ENCODE peak calls at places on chromosomes 5 and 9, in six cellular contexts. J, R, S, A, W and N are unnamed samples. For H3K4me1, the result is how much of the 10 kb centered on the place peaks cover.

GRCh38 chr5:127926974-127927373 is 156.6 kb upstream of the SLC12A2 start:
- DNase-seq in S (no peak), A (no peak), W (no peak), R (no peak), J (no peak), N (no peak)

GRCh38 chr5:53607896-53608295 is 47.5 kb downstream of the NDUFS4 start:
- DNase-seq in R (no peak), J (no peak), A (no peak), W (no peak), S (no peak), N (no peak)

GRCh38 chr9:129235931-129236331 is 57.9 kb upstream of the IER5L start:
- DNase-seq in R (peak), W (no peak), A (peak), S (peak), J (peak), N (no peak)

GRCh38 chr9:85516976-85517637 is 224.6 kb downstream of the AGTPBP1 start:
- DNase-seq in W (no peak), S (no peak), J (no peak), A (no peak), R (no peak), N (no peak)

GRCh38 chr9:2336055-2336454 is 285.5 kb upstream of the VLDLR start:
- DNase-seq in A (no peak), S (no peak), R (no peak), W (no peak), J (no peak), N (no peak)

GRCh38 chr9:88791105-88791805 is 200.0 kb upstream of the S1PR3 start:
- DNase-seq in J (no peak), A (no peak), R (no peak), S (no peak), W (no peak), N (no peak)

GRCh38 chr5:33549982-33550567 is 109.3 kb downstream of the TARS1 start:
- DNase-seq in S (no peak), A (no peak), W (no peak), J (no peak), R (no peak), N (no peak)

GRCh38 chr5:6745706-6746217 is 32.5 kb downstream of the TENT4A start:
- DNase-seq in S (no peak), W (no peak), J (no peak), A (no peak), R (no peak), N (no peak)

GRCh38 chr5:14501353-14502162 is 80.0 kb upstream of the OTULINL start:
- DNase-seq in R (no peak), W (no peak), J (no peak), A (no peak), S (no peak), N (no peak)

GRCh38 chr9:68851657-68852056 is 146.6 kb downstream of the PIP5K1B start:
- DNase-seq in J (no peak), S (no peak), W (no peak), A (no peak), R (no peak), N (no peak)

GRCh38 chr9:106419737-106420136 is 443.2 kb upstream of the ZNF462 start:
- DNase-seq in S (no peak), R (no peak), J (no peak), A (no peak), W (no peak), N (no peak)

GRCh38 chr9:87342743-87343142 is 154.9 kb upstream of the DAPK1 start:
- DNase-seq in R (no peak), S (no peak), W (peak), A (no peak), J (no peak), N (no peak)

GRCh38 chr5:107169871-107170270 is 500.9 kb downstream of the EFNA5 start:
- DNase-seq in J (no peak), S (no peak), A (no peak), R (no peak), W (no peak), N (no peak)

GRCh38 chr5:156322666-156323065 is 4.3 kb upstream of the SGCD start:
- DNase-seq in J (no peak), R (no peak), W (no peak), S (no peak), A (no peak), N (no peak)

GRCh38 chr5:139636207-139636792 is 11.8 kb upstream of the CXXC5 start:
- DNase-seq in R (peak), W (no peak), A (peak), J (no peak), S (no peak), N (no peak)

DNA sequence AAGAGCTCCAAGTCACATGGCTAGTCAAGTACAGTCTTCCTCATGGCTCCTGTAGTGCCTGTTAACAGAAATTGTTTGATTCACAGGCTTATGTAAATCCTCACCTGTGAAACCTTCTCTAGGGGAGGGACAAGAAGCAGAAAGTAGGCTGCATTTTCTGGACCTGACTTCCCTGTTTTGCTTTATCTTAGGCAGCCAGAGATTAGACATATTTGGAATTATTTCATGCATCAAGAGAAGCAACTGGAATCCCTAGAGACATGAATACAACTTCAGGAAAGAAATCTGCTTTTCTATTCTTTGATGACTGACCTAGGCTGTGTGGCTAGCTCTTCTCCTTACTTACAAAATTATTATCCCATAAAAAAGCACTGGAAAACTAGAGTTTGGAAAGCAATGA is 52.3 kb downstream of the CAST start:
- DNase-seq in J (no peak), W (no peak), A (no peak), S (no peak), R (no peak), N (no peak)
- H3K4me1 ChIP-seq in J (half or more), W (half or more), A (under half), S (under half), R (under half), N (under half)

GRCh38 chr5:26669031-26669430 is 369.4 kb downstream of the CDH9 start:
- DNase-seq in J (no peak), W (no peak), R (no peak), A (no peak), S (peak), N (no peak)
- H3K27ac ChIP-seq in J (no peak), W (no peak), R (no peak), A (no peak), S (no peak), N (no peak)

DNA sequence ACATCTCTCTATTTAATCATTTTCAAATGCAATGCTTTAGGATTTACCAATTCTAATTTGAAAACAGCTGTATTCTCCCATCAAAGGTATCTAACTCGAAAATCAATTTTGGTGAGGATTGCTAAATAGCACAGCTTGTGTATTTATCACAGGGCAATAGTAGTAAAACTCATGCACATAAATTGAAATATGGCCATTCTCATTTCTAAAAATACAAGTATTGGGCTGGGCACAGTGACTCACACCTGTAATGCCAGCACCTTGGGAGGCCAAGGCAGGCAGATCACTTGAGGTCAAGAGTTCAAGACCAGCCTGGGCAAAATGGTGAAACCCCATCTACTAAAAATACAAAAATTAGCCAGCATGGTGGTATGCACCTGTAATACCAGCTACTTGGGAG is 164.8 kb upstream of the RASA1 start:
- DNase-seq in A (no peak), W (no peak), J (no peak), S (no peak), R (no peak), N (no peak)
- H3K4me3 ChIP-seq in A (no peak), W (no peak), J (no peak), S (no peak), R (no peak), N (no peak)

GRCh38 chr5:150338546-150338945 is 19.0 kb upstream of the TCOF1 start:
- DNase-seq in A (no peak), J (no peak), R (no peak), S (no peak), W (no peak), N (no peak)

GRCh38 chr5:150341331-150341730 is 16.2 kb upstream of the TCOF1 start:
- DNase-seq in W (no peak), J (no peak), R (no peak), S (no peak), A (no peak), N (no peak)

GRCh38 chr5:150340614-150341265 is 16.8 kb upstream of the TCOF1 start:
- DNase-seq in W (no peak), R (no peak), S (no peak), A (no peak), J (no peak), N (no peak)

GRCh38 chr5:150339165-150339564 is 18.3 kb upstream of the TCOF1 start:
- DNase-seq in W (no peak), A (no peak), J (no peak), R (no peak), S (no peak), N (no peak)

DNA sequence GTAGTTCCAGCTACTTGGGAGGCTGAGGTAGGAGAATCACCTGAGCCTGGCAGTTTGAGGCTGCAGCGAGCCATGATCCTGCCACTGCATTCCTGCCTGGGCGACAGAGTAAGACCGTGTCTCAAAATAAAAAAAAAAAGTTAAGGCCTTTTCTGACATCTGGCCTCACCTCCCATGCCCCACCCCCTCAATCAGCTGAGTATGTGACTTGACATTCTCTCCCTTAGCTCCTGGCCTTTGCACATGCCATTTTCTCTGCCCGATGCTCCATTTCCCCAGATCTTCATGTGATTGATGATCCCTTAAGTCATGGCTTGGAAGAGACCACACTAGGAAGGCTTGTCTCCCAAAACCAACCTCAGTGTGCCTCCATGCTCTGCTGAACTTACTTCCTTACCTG is 17.7 kb upstream of the TCOF1 start:
- DNase-seq in W (no peak), A (no peak), J (no peak), R (no peak), S (no peak), N (no peak)
- H3K4me1 ChIP-seq in W (under half), A (under half), J (under half), R (under half), S (under half), N (under half)

GRCh38 chr9:98150164-98150563 is 31.1 kb upstream of the TRIM14 start:
- DNase-seq in R (no peak), A (no peak), J (no peak), S (no peak), W (no peak), N (no peak)
- H3K27ac ChIP-seq in R (no peak), A (no peak), J (no peak), S (peak), W (no peak), N (no peak)

GRCh38 chr9:100396769-100397168 is 30.2 kb upstream of the MSANTD3 start:
- DNase-seq in J (no peak), A (no peak), S (no peak), R (no peak), W (no peak), N (no peak)
- H3K4me3 ChIP-seq in J (no peak), A (no peak), S (no peak), R (no peak), W (no peak), N (no peak)

GRCh38 chr5:111738118-111738517 is 18.9 kb downstream of the NREP start:
- DNase-seq in R (no peak), J (no peak), A (no peak), S (no peak), W (no peak), N (no peak)
- H3K4me1 ChIP-seq in R (under half), J (under half), A (under half), S (under half), W (under half), N (under half)

DNA sequence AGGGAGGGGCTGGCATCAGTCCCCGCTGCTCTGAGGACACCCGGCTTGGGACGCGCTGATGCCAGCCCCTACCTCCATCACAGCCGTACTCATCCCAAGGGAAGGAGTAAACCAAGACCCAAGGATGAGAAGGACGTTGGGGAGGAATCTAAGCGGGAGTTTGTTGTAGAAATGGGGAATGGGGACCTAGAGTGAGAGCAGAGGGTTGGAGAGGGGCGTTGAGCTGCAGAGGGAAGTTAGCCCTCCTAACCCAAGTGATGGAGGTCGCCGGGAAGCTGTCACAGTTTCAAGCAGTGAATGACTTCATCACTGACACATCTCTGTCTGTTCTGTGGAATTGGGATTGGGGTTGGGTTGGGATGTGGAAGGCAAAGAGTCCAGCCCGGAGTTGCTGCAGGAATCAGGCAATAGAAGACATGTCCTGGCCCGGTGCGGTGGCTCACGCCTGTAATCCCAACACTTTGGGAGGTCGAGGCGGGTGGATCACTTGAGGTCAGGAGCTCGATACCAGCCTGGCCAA is 759 bp upstream of the SUSD1 start:
- DNase-seq in S (no peak), R (no peak), W (no peak), A (no peak), J (no peak), N (no peak)
- H3K27ac ChIP-seq in S (no peak), R (peak), W (no peak), A (peak), J (no peak), N (no peak)

DNA sequence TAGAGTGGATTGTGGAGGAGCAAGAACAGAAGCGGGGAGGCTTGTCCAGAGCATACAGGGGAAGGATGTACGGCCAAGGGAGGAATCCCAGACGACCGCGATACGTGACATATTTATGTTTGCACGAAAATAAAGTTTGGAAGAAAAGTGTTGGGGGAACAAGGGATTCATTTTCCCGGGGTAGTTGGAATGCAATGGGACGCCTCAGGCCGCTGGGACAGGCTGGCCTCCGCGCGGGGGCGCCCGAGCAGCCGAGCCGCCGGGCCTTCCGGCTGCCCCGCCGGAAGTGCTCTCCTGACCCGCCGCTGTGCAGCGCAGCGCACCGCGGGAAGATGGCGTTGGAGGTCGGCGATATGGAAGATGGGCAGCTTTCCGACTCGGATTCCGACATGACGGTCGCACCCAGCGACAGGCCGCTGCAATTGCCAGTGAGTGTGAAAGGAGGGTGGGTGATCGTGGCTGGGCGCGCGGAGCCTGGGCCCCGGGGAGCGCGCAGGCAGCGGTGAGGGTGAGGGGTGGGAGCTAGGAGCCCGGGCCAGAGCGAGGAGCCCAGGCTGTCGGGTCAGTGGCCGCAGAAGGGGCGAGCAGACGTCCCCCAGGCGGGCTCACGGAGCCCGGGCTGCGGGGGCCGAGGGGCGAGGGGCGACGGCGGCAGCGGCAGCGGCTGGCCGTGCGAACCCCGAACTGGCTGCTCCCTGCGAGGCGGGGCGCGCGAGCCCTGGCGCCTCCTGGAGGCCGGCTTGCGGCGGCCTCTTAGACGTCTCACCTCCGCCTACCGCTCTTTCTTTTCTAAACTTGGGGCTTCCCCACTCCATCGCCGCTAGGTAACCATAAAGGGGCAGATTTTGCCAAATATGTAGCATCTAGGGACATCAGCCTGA is at the start of gene PHAX:
- DNase-seq in R (peak), S (peak), A (peak), J (peak), W (peak), N (no peak)
- H3K4me3 ChIP-seq in R (peak), S (peak), A (peak), J (peak), W (peak), N (peak)

DNA sequence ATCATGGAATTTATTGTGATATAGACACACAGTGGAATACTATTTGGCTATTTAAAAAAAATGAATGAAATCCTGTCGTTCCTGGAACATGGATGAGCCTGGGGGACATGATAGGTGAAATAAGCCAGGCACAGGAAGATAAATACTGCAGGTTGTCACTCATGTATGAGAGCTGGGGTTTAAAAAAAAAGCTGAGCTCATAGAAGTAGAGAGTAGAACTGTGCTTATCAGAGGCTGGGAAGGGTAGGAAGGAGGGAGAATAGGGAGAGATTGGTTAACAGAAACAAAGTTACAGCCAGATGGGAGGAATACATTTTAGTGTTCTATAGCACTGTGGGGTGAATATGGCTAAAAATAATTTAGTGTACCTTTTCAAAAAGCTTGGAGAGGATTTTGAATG is 200.6 kb upstream of the NR4A3 start:
- DNase-seq in A (no peak), W (no peak), R (no peak), J (no peak), S (no peak), N (no peak)
- H3K4me1 ChIP-seq in A (under half), W (under half), R (under half), J (under half), S (under half), N (under half)